ENCODE peak calls at places on chromosomes 1 and 21, in six cellular contexts. O, W, X, A, Q and G are unnamed samples.

GRCh38 chr1:162175393-162175792 is 105.9 kb downstream of the NOS1AP start:
- DNase-seq in O (no peak), W (no peak), X (peak), A (no peak), Q (no peak), G (no peak)

GRCh38 chr1:94020764-94021579 is 100.0 kb downstream of the ABCA4 start:
- DNase-seq in O (no peak), W (no peak), X (peak), A (no peak), Q (no peak), G (peak)

GRCh38 chr1:163826500-163826899 is 504.7 kb downstream of the NUF2 start:
- DNase-seq in O (no peak), W (no peak), X (no peak), A (peak), Q (no peak), G (no peak)

GRCh38 chr1:79044974-79045650 is 38.6 kb upstream of the ADGRL4 start:
- DNase-seq in O (no peak), W (no peak), X (peak), A (no peak), Q (no peak), G (peak)

GRCh38 chr1:168879906-168880734 is 151.1 kb upstream of the DPT start:
- DNase-seq in O (no peak), W (no peak), X (peak), A (no peak), Q (peak), G (no peak)

GRCh38 chr1:241536383-241536782 is 4.2 kb downstream of the KMO start:
- DNase-seq in O (no peak), W (no peak), X (no peak), A (no peak), Q (no peak), G (no peak)

GRCh38 chr1:35031103-35031452 is 667 bp downstream of the ZMYM6 start:
- DNase-seq in O (peak), W (peak), X (peak), A (peak), Q (peak), G (no peak)

GRCh38 chr1:72241397-72241796 is 40.9 kb downstream of the NEGR1 start:
- DNase-seq in O (no peak), W (no peak), X (no peak), A (no peak), Q (no peak), G (no peak)

GRCh38 chr1:5885471-5886139 is 106.6 kb downstream of the NPHP4 start:
- DNase-seq in O (no peak), W (no peak), X (no peak), A (no peak), Q (no peak), G (no peak)

GRCh38 chr1:113784104-113784779 is 25.0 kb upstream of the PHTF1 start:
- DNase-seq in O (no peak), W (no peak), X (no peak), A (peak), Q (no peak), G (no peak)

GRCh38 chr1:94396356-94396755 is 21.8 kb upstream of the ABCD3 start:
- DNase-seq in O (no peak), W (no peak), X (peak), A (no peak), Q (peak), G (no peak)

GRCh38 chr1:3146458-3146857 is 77.5 kb downstream of the PRDM16 start:
- DNase-seq in O (no peak), W (no peak), X (no peak), A (no peak), Q (no peak), G (no peak)

GRCh38 chr21:45971487-45972352 is 9.8 kb upstream of the COL6A1 start:
- DNase-seq in O (no peak), W (no peak), X (peak), A (no peak), Q (peak), G (no peak)

GRCh38 chr21:46515109-46515508 is 56.4 kb downstream of the DIP2A start:
- DNase-seq in O (no peak), W (no peak), X (no peak), A (no peak), Q (peak), G (no peak)

GRCh38 chr1:3688356-3688755 is 36.0 kb downstream of the TP73 start:
- DNase-seq in O (no peak), W (no peak), X (peak), A (no peak), Q (no peak), G (no peak)

GRCh38 chr1:194830387-194830786 is 1644.0 kb upstream of the B3GALT2 start:
- DNase-seq in O (no peak), W (no peak), X (no peak), A (no peak), Q (no peak), G (no peak)

GRCh38 chr1:42957880-42958487 is 684 bp downstream of the SLC2A1 start:
- DNase-seq in O (peak), W (peak), X (peak), A (no peak), Q (peak), G (peak)

GRCh38 chr1:114819869-114820268 is 34.8 kb upstream of the SYCP1 start:
- DNase-seq in O (no peak), W (no peak), X (no peak), A (no peak), Q (no peak), G (no peak)

GRCh38 chr1:12595839-12596821 is 21.9 kb downstream of the DHRS3 start:
- DNase-seq in O (no peak), W (peak), X (peak), A (peak), Q (peak), G (peak)